ENCODE peak calls at places on chromosomes 16 and 17, in four cellular contexts. O is A172; Q is NCI-H1436 treated with DMSO at 0.1 percent for 48 hours; F is effector CD4-positive, alpha-beta T cell. X is an unnamed sample.
A peak's percentile ranks its signal among the peaks of the same experiment; 100 is the strongest.

GRCh38 chr16:13109171-13109570 is 207.8 kb downstream of the SHISA9 start:
- DNase-seq in O (no peak), Q (no peak), F (no peak), X (no peak)

GRCh38 chr17:7651097-7651958 is 602 bp downstream of the ATP1B2 start:
- DNase-seq in O (no peak), Q (no peak), F (no peak), X (no peak)

GRCh38 chr17:7260601-7261376 is 1.5 kb downstream of the CLDN7 start:
- DNase-seq in O (no peak), Q (no peak), F (no peak), X (peak; percentile 42)

GRCh38 chr17:20133552-20133951 is 124.4 kb downstream of the SPECC1 start:
- DNase-seq in O (no peak), Q (no peak), F (no peak), X (no peak)

GRCh38 chr17:17385502-17385901 is 82.3 kb downstream of the NT5M start:
- DNase-seq in O (no peak), Q (no peak), F (no peak), X (no peak)

GRCh38 chr17:47841488-47842308 is 625 bp upstream of the SCRN2 start:
- DNase-seq in O (no peak), Q (no peak), F (no peak), X (no peak)

GRCh38 chr17:77208217-77208808 is 67.5 kb downstream of the SEC14L1 start:
- DNase-seq in O (peak; percentile 73), Q (no peak), F (no peak), X (no peak)

GRCh38 chr17:58210922-58211321 is 8.1 kb downstream of the MKS1 start:
- DNase-seq in O (no peak), Q (no peak), F (no peak), X (no peak)

GRCh38 chr17:76178124-76178523 is 37.1 kb upstream of the FOXJ1 start:
- DNase-seq in O (no peak), Q (no peak), F (no peak), X (no peak)

GRCh38 chr16:87581867-87582220 is 20.5 kb upstream of the JPH3 start:
- DNase-seq in O (peak; percentile 96), Q (no peak), F (no peak), X (no peak)

GRCh38 chr17:73798111-73798748 is 154.0 kb upstream of the SDK2 start:
- DNase-seq in O (peak; percentile 100), Q (no peak), F (no peak), X (no peak)

GRCh38 chr16:4415538-4416199 is 727 bp downstream of the CORO7 start:
- DNase-seq in O (no peak), Q (no peak), F (peak; percentile 50), X (peak; percentile 51)

GRCh38 chr16:89828199-89828869 is at the start of gene SPIRE2:
- DNase-seq in O (peak; percentile 54), Q (no peak), F (peak; percentile 57), X (peak; percentile 58)

GRCh38 chr17:10756604-10757003 is 26.8 kb upstream of the TMEM220 start:
- DNase-seq in O (no peak), Q (no peak), F (no peak), X (no peak)

GRCh38 chr16:48627148-48627547 is 17.2 kb upstream of the N4BP1 start:
- DNase-seq in O (no peak), Q (no peak), F (no peak), X (no peak)

GRCh38 chr17:77383613-77384608 is 243.1 kb downstream of the SEC14L1 start:
- DNase-seq in O (no peak), Q (no peak), F (no peak), X (no peak)

GRCh38 chr16:23557779-23558330 is 328 bp downstream of the UBFD1 start:
- DNase-seq in O (peak; percentile 21), Q (no peak), F (no peak), X (no peak)

GRCh38 chr16:26795184-26795583 is 271.5 kb upstream of the C16orf82 start:
- DNase-seq in O (no peak), Q (no peak), F (no peak), X (no peak)

GRCh38 chr17:32819035-32819434 is 57.9 kb downstream of the MYO1D start:
- DNase-seq in O (no peak), Q (no peak), F (no peak), X (no peak)

GRCh38 chr16:89841275-89841674 is 13.0 kb downstream of the SPIRE2 start:
- DNase-seq in O (no peak), Q (no peak), F (no peak), X (peak; percentile 27)

GRCh38 chr17:3032258-3033247 is 30.9 kb downstream of the OR1D5 start:
- DNase-seq in O (no peak), Q (no peak), F (no peak), X (no peak)

GRCh38 chr16:62253926-62254325 is 217.7 kb upstream of the CDH8 start:
- DNase-seq in O (no peak), Q (no peak), F (no peak), X (no peak)

GRCh38 chr16:2154533-2155090 is 970 bp upstream of the TRAF7 start:
- DNase-seq in O (no peak), Q (no peak), F (no peak), X (no peak)

GRCh38 chr17:41082565-41083136 is 1.3 kb upstream of the KRTAP4-7 start:
- DNase-seq in O (peak; percentile 49), Q (no peak), F (no peak), X (no peak)

GRCh38 chr16:82061861-82062525 is 26.9 kb downstream of the HSD17B2 start:
- DNase-seq in O (peak; percentile 49), Q (no peak), F (no peak), X (no peak)

X was measured in T-helper 17 cell.